ENCODE peak calls at places on chromosomes 2 and 18, in six cellular contexts. T, W, V, P, M and L are unnamed samples.

GRCh38 chr2:128611421-128612320 is 293.0 kb upstream of the HS6ST1 start:
- DNase-seq in T (no peak), W (no peak), V (no peak), P (peak; percentile 32), M (no peak), L (no peak)

GRCh38 chr2:230929381-230930148 is 4.5 kb upstream of the GPR55 start:
- DNase-seq in T (no peak), W (no peak), V (no peak), P (peak; percentile 33), M (no peak), L (no peak)

GRCh38 chr2:26619649-26620605 is 21.2 kb downstream of the CIB4 start:
- DNase-seq in T (no peak), W (no peak), V (no peak), P (peak; percentile 55), M (no peak), L (no peak)

GRCh38 chr18:22347624-22348511 is 69.8 kb downstream of the CTAGE1 start:
- DNase-seq in T (no peak), W (no peak), V (peak; percentile 62), P (peak; percentile 73), M (no peak), L (no peak)

GRCh38 chr18:49321800-49322461 is 138.5 kb downstream of the DYM start:
- DNase-seq in T (peak; percentile 46), W (no peak), V (no peak), P (no peak), M (no peak), L (no peak)

GRCh38 chr2:135603543-135603942 is 72.3 kb downstream of the R3HDM1 start:
- DNase-seq in T (no peak), W (no peak), V (no peak), P (no peak), M (no peak), L (no peak)

GRCh38 chr18:72652990-72653593 is 109.0 kb upstream of the CBLN2 start:
- DNase-seq in T (no peak), W (peak; percentile 3), V (peak; percentile 27), P (no peak), M (peak; percentile 29), L (peak; percentile 73)

GRCh38 chr2:108921096-108922030 is 67.7 kb downstream of the EDAR start:
- DNase-seq in T (no peak), W (no peak), V (no peak), P (peak; percentile 29), M (no peak), L (no peak)

GRCh38 chr2:176585291-176585690 is 316.0 kb downstream of the MTX2 start:
- DNase-seq in T (no peak), W (no peak), V (no peak), P (no peak), M (no peak), L (no peak)

GRCh38 chr2:119264781-119265692 is 41.4 kb downstream of the STEAP3 start:
- DNase-seq in T (peak; percentile 42), W (no peak), V (no peak), P (no peak), M (peak; percentile 1), L (peak; percentile 30)

GRCh38 chr2:38731090-38731489 is 20.1 kb downstream of the SRSF7 start:
- DNase-seq in T (no peak), W (no peak), V (no peak), P (peak; percentile 4), M (no peak), L (no peak)

GRCh38 chr18:74451148-74451547 is 6.0 kb downstream of the DIPK1C start:
- DNase-seq in T (no peak), W (no peak), V (no peak), P (peak; percentile 29), M (no peak), L (no peak)